ENCODE peak calls at places on chromosomes 12 and 14, in seven cellular contexts. N is transverse colon, X is lower leg skin, M is fibroblast of the aortic adventitia, Z is WERI-Rb-1, W is cardiac fibroblast, P is heart right ventricle. E is an unnamed sample.

GRCh38 chr12:32309811-32310755 is 89.3 kb upstream of the FGD4 start:
- DNase-seq in P (no peak), X (no peak), M (peak; percentile 17), W (peak; percentile 37), N (no peak), Z (peak; percentile 55), E (no peak)

GRCh38 chr12:85413266-85413665 is 133.2 kb downstream of the ALX1 start:
- DNase-seq in P (no peak), N (no peak), W (no peak), Z (no peak), M (no peak), X (no peak), E (no peak)

GRCh38 chr12:10154145-10154496 is 17.8 kb downstream of the OLR1 start:
- DNase-seq in X (no peak), Z (no peak), N (no peak), W (no peak), P (no peak), M (no peak), E (no peak)

GRCh38 chr14:59275668-59276067 is 87.2 kb downstream of the DAAM1 start:
- DNase-seq in Z (no peak), M (peak; percentile 92), N (no peak), X (no peak), P (no peak), W (peak; percentile 86), E (peak; percentile 87)

GRCh38 chr12:106632797-106633450 is 50.1 kb downstream of the RFX4 start:
- DNase-seq in M (no peak), X (no peak), Z (no peak), W (no peak), N (no peak), P (no peak), E (no peak)

GRCh38 chr14:26841920-26842741 is 244.3 kb upstream of the NOVA1 start:
- DNase-seq in X (peak; percentile 82), N (peak; percentile 14), M (peak; percentile 99), Z (no peak), P (peak; percentile 52), W (peak; percentile 99), E (peak; percentile 96)

GRCh38 chr12:132365226-132365625 is 35.8 kb upstream of the GALNT9 start:
- DNase-seq in M (no peak), W (no peak), N (no peak), P (no peak), Z (no peak), X (no peak), E (no peak)

GRCh38 chr14:91396959-91397815 is 20.4 kb downstream of the CCDC88C start:
- DNase-seq in X (no peak), P (no peak), Z (peak; percentile 63), M (no peak), W (no peak), N (peak; percentile 88), E (no peak)

DNA sequence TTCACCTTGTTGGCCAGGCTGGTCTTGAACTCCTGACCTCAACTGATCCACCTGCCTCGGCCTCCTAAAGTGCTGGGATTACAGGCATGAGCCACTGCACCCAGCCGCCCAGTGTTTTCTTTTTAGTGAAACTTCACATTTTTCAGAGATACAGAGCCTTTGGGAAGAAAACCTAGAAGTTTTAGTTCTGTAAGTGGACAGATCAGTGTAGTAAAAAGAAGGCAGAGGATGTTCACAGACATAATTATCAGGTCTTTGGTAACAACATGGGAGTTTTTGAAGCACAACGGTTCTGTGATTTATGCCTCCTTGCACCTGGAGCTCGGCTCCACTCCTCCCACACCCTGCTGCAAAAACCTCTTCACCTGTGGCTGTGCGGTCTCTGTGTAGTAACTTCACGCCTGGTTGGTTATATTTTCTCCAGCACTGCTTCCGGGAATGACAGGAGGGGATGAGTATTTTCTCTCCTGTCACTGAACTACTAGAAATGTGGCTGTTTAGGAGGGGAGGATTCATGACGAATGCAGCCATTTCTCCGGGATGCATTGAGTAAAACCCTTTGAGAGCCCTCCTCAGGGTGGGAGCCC is 67.0 kb downstream of the ARF6 start:
- DNase-seq in N (peak; percentile 77), P (no peak), Z (no peak), W (no peak), M (no peak), X (no peak), E (no peak)
- H3K4me3 ChIP-seq in N (no peak overlapping the region), P (no peak overlapping the region), Z (no peak overlapping the region), W (no peak overlapping the region), M (no peak overlapping the region), X (no peak overlapping the region), E (no peak overlapping the region)

DNA sequence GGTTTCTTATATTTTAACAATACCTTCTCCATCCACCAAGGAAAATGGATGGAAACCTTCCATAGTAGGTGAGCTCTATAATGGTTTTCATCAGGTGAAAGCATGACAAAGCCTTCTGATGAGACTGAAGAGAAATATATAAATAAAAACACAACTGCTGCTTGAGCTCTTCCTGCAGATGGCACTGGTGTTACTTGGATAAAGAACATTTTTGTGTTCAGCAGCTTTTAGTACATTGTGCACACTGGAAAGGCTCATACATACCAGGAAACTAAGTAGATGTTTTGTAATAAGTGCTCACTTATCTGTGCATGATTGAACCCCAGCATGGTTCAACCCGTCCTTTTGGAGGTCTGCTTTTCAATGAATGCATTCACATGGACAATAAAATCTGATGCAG is 357.3 kb upstream of the MIS18BP1 start:
- DNase-seq in N (no peak), M (no peak), W (no peak), X (no peak), P (no peak), Z (peak; percentile 12), E (no peak)
- TF ChIP-seq CTCF in N (peak; percentile 45), M (no peak), W (peak; percentile 13), X (no peak), P (no peak), Z (peak; percentile 47), E (peak; percentile 23)

DNA sequence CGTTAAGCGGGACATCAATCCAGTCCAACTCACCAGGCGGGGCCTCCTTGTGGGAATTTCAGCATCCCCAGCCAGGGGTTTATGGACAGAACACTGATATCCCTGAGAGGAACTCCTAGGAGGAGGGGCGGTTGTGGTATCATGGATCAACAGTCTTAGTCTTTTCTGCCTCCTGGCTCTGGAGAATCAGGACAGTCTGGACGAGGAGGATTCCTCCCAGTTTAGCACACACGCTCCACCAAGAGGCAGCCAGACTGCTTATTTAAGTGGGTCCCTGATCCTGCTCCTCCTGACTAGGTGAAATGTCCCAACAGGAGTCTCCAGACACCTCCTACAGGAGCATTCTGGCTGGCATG is 10.4 kb upstream of the ZNF705A start:
- DNase-seq in P (no peak), Z (no peak), W (no peak), N (no peak), M (no peak), X (no peak), E (no peak)
- H3K4me3 ChIP-seq in P (no peak overlapping the region), Z (peak overlapping the region; percentile 39), W (peak overlapping the region; percentile 21), N (no peak overlapping the region), M (peak overlapping the region; percentile 49), X (no peak overlapping the region), E (peak overlapping the region; percentile 26)

GRCh38 chr12:89392401-89392800 is 40.1 kb upstream of the DUSP6 start:
- DNase-seq in P (no peak), X (no peak), M (no peak), Z (no peak), N (no peak), W (no peak), E (no peak)

GRCh38 chr12:89393551-89394121 is 41.3 kb upstream of the DUSP6 start:
- DNase-seq in W (peak; percentile 47), P (no peak), Z (no peak), N (no peak), M (no peak), X (no peak), E (no peak)

GRCh38 chr12:89390802-89391673 is 38.7 kb upstream of the DUSP6 start:
- DNase-seq in W (peak; percentile 62), N (peak; percentile 24), P (no peak), Z (no peak), M (peak; percentile 75), X (no peak), E (no peak)

GRCh38 chr12:89391726-89392336 is 39.5 kb upstream of the DUSP6 start:
- DNase-seq in N (no peak), X (no peak), Z (no peak), P (no peak), M (no peak), W (no peak), E (no peak)

DNA sequence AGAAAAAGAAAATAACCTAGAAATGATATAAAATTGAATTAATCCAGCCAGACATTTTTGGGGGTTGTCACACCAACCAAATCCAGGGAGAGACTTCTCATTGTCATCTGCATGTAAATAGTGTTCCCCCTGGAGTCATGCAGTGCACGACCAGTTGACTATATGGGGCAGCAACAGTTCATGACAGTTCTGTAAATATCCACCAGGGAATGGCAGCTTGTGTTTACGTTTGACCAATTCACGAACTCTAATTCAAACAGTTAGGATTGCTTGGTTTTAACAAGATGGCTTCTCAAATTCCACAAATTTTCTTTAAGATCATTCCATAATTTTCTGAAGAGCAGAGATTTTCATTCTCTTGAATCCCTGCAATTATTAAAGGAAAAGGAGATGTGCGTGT is 43.4 kb upstream of the DUSP6 start:
- DNase-seq in X (no peak), M (no peak), W (no peak), P (no peak), Z (no peak), N (no peak), E (no peak)
- TF ChIP-seq CTCF in X (no peak), M (no peak), W (no peak), P (no peak), Z (no peak), N (no peak), E (no peak)

GRCh38 chr14:37172936-37173613 is 669 bp upstream of the SLC25A21 start:
- DNase-seq in M (no peak), X (no peak), N (no peak), W (no peak), P (no peak), Z (no peak), E (no peak)
- H3K4me3 ChIP-seq in M (peak overlapping the region; percentile 85), X (no peak overlapping the region), N (peak overlapping the region; percentile 50), W (peak overlapping the region; percentile 78), P (peak overlapping the region; percentile 50), Z (no peak overlapping the region), E (peak overlapping the region; percentile 78)

E was measured in retinal pigment epithelial cell.